ENCODE peak calls at places on chromosomes 7 and 10, in six cellular contexts. P is IMR-90, J is nephron progenitor cell, E is upper lobe of right lung, K is foreskin keratinocyte, R is HepG2. C is an unnamed sample.

GRCh38 chr7:151822541-151823181 is 54.3 kb downstream of the PRKAG2 start:
- DNase-seq in E (no peak), R (no peak), J (no peak), P (no peak), K (no peak), C (no peak)

GRCh38 chr10:97861351-97861750 is 11.7 kb downstream of the GOLGA7B start:
- DNase-seq in J (no peak), K (peak), P (peak), R (no peak), E (no peak), C (peak)

GRCh38 chr10:117218654-117219053 is 21.4 kb downstream of the KCNK18 start:
- DNase-seq in E (peak), R (no peak), P (no peak), J (no peak), K (no peak), C (no peak)

GRCh38 chr10:12873172-12873571 is 128.3 kb downstream of the CCDC3 start:
- DNase-seq in K (no peak), J (no peak), E (no peak), P (no peak), R (no peak), C (no peak)

GRCh38 chr7:41313171-41313570 is 389.7 kb downstream of the INHBA start:
- DNase-seq in K (no peak), P (peak), E (no peak), R (no peak), J (no peak), C (peak)

GRCh38 chr7:70711441-70711840 is 420.5 kb upstream of the GALNT17 start:
- DNase-seq in P (no peak), E (no peak), R (no peak), J (no peak), K (no peak), C (no peak)

GRCh38 chr7:33061282-33061928 is 1.2 kb downstream of the NT5C3A start:
- DNase-seq in E (no peak), J (no peak), K (no peak), R (no peak), P (no peak), C (peak)

GRCh38 chr10:75465110-75465509 is 33.7 kb downstream of the LRMDA start:
- DNase-seq in R (no peak), E (no peak), K (peak), J (no peak), P (no peak), C (peak)

GRCh38 chr10:43362191-43362839 is 9.1 kb upstream of the FXYD4 start:
- DNase-seq in K (peak), P (peak), J (peak), E (peak), R (no peak), C (peak)

GRCh38 chr7:149832332-149833041 is 5.7 kb upstream of the ZNF862 start:
- DNase-seq in K (no peak), J (no peak), P (no peak), E (peak), R (no peak), C (no peak)

GRCh38 chr7:30813466-30813865 is 42.2 kb downstream of the MINDY4 start:
- DNase-seq in K (no peak), R (no peak), P (no peak), E (no peak), J (no peak), C (no peak)

GRCh38 chr10:124693801-124694416 is 50.3 kb downstream of the FAM53B start:
- DNase-seq in R (no peak), P (no peak), E (no peak), J (no peak), K (no peak), C (no peak)

GRCh38 chr7:1284743-1285458 is 52.2 kb downstream of the UNCX start:
- DNase-seq in E (no peak), P (no peak), J (no peak), R (no peak), K (no peak), C (no peak)

GRCh38 chr10:17001961-17002749 is 127.5 kb downstream of the CUBN start:
- DNase-seq in K (no peak), E (no peak), R (no peak), J (no peak), P (peak), C (no peak)

GRCh38 chr7:152615052-152615741 is 60.7 kb downstream of the XRCC2 start:
- DNase-seq in J (no peak), E (no peak), K (peak), P (no peak), R (peak), C (no peak)

GRCh38 chr10:59362184-59362966 is at the start of gene FAM13C:
- DNase-seq in K (peak), P (peak), R (peak), J (peak), E (peak), C (peak)

GRCh38 chr10:92290076-92290836 is 622 bp downstream of the CPEB3 start:
- DNase-seq in K (peak), P (peak), R (peak), E (peak), J (no peak), C (peak)

GRCh38 chr7:17304926-17305325 is 6.5 kb downstream of the AHR start:
- DNase-seq in J (no peak), E (no peak), R (no peak), P (peak), K (peak), C (peak)

GRCh38 chr10:33252794-33253203 is 81.7 kb downstream of the NRP1 start:
- DNase-seq in R (peak), K (peak), J (no peak), P (peak), E (no peak), C (peak)

DNA sequence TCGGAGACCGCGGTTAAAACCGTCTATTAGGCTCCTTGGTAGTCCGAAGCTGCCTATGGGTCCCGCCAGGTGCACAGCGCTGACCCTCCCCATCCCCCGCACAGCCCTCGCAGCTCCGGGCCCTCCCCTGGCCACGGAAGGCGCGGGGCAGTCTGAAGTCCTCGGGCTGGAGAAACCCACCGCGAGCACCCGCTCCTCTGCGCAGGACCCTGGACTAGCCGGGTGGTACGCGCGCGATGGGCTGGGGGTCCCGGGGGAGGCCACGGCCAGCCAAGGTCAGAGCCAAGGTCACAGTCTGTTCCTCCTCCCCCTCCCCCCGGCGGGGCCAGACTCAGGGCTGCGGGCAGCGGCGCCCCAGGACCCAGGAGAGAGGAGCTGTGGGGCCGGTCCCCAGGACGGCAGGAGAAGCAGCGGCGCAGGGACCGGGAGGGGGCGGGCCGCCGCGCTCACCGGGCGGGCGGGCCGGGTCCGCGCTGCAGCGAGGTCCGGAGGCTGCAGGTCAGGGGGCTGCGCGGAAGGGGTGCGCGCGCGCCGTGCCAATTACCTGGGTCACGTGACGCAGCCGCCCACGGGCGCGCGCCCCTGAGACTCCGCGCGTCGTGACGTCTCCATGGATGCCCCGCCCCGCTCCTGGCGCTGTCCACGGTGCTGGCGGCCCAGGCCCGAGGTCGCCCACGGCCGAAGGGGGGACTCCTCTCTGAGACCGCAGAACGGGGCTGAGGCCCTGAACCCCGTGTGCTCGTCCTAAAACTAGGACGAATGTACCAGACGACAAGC is at the start of gene OGDHL:
- DNase-seq in J (peak), R (peak), E (peak), K (no peak), P (peak), C (peak)
- TF ChIP-seq CTCF in J (no peak), R (no peak), E (no peak), K (peak), P (no peak), C (no peak)

GRCh38 chr7:104241581-104241980 is 33.8 kb upstream of the ORC5 start:
- DNase-seq in P (no peak), J (no peak), E (no peak), K (no peak), R (no peak), C (no peak)
- TF ChIP-seq CTCF in P (no peak), J (no peak), E (no peak), K (no peak), R (no peak), C (no peak)

DNA sequence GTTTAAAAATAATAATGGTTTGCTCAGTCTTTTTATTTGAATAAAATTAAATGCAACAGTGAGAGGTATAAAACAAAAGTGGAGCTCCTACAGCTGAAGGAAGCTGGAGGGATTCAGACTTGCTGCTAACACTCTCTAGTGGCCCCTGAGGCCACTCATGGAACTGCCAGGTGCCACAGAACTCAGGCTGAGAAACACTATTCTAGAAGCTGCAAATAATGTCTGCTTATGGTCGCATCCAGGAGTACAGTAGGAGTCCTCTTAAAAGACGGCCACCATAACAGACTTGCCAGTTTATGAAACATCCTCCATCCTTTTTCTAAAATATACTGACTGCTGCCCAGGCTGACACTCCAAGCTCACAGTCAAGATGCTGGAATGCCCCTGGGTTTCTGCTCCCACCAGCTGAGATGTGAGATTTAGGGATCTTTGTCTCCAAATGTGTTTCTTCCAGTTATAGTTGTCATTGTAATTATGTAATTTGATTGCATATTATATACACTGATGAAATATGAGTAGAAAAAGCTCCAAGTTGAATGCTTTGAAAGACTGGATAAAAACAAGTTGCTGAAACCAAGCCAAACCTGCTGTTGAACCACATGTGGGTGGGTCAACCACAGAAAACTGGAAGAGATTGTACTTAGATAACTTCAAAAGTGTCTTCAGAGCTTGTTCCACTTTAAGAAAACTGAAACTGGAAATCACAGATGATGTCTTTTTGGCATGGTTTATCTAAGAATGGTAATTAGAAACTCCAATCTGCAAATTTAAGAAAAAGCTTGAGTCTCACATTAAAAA is 213.7 kb upstream of the AOAH start:
- DNase-seq in K (no peak), E (no peak), J (no peak), R (no peak), P (no peak), C (no peak)
- TF ChIP-seq CTCF in K (no peak), E (no peak), J (no peak), R (no peak), P (no peak), C (peak)

GRCh38 chr10:1665262-1665661 is 72.1 kb downstream of the ADARB2 start:
- DNase-seq in K (no peak), E (no peak), P (no peak), R (no peak), J (no peak), C (no peak)
- TF ChIP-seq CTCF in K (no peak), E (no peak), P (no peak), R (no peak), J (no peak), C (no peak)

DNA sequence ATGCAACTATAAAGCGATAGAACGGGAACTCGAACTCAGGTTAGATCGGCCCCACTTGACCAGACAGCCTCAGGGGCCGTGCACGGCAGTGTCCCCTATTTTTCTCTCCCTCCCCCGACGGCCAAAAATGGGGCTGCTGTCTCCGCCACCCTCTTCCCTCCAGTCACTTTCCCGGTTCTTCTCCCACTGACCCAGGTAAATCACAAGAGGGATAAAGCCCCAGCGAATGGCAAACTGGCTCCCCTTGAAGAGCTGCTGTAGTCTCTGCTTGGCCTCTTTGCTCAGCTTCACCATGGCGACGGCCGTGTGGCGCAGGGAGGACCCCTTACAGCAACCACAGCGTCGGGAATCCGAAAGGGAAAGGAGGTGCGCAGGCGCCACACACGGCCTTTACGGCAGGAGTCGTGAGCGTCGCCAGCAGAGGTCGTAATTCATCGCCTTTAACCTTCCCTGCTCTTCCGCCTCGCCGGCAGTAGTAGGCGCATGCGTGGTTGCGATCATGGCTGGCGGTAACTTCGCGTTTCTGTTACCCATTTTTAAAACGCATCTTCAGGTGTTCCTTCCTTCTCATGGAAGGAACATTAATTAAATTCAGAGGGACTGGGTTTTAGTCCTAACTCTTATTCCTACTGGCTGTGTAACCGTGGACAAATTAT is at the start of gene TOMM7:
- DNase-seq in J (peak), R (peak), E (peak), P (peak), K (peak), C (peak)
- TF ChIP-seq CTCF in J (no peak), R (peak), E (peak), P (peak), K (peak), C (peak)

GRCh38 chr7:25386311-25386744 is 158.0 kb upstream of the NPVF start:
- DNase-seq in K (no peak), J (no peak), R (no peak), E (no peak), P (no peak), C (no peak)

GRCh38 chr7:25392571-25393338 is 164.5 kb upstream of the NPVF start:
- DNase-seq in P (no peak), J (no peak), E (no peak), R (no peak), K (no peak), C (no peak)

GRCh38 chr7:25388681-25389080 is 160.4 kb upstream of the NPVF start:
- DNase-seq in P (no peak), R (no peak), J (no peak), E (no peak), K (no peak), C (no peak)

GRCh38 chr7:25391295-25391861 is 163.1 kb upstream of the NPVF start:
- DNase-seq in E (no peak), R (peak), J (no peak), K (no peak), P (peak), C (peak)

GRCh38 chr7:25389489-25390106 is 161.3 kb upstream of the NPVF start:
- DNase-seq in J (no peak), P (peak), E (no peak), R (peak), K (peak), C (peak)
- TF ChIP-seq CTCF in J (peak), P (peak), E (peak), R (no peak), K (peak), C (peak)

GRCh38 chr7:105396566-105396965 is 7.8 kb upstream of the SRPK2 start:
- DNase-seq in J (no peak), E (no peak), K (no peak), R (no peak), P (no peak), C (no peak)

GRCh38 chr7:105403128-105403527 is 14.4 kb upstream of the SRPK2 start:
- DNase-seq in K (no peak), R (no peak), E (no peak), P (no peak), J (no peak), C (no peak)

GRCh38 chr7:105402221-105403095 is 13.7 kb upstream of the SRPK2 start:
- DNase-seq in E (no peak), P (peak), K (no peak), J (no peak), R (no peak), C (no peak)

DNA sequence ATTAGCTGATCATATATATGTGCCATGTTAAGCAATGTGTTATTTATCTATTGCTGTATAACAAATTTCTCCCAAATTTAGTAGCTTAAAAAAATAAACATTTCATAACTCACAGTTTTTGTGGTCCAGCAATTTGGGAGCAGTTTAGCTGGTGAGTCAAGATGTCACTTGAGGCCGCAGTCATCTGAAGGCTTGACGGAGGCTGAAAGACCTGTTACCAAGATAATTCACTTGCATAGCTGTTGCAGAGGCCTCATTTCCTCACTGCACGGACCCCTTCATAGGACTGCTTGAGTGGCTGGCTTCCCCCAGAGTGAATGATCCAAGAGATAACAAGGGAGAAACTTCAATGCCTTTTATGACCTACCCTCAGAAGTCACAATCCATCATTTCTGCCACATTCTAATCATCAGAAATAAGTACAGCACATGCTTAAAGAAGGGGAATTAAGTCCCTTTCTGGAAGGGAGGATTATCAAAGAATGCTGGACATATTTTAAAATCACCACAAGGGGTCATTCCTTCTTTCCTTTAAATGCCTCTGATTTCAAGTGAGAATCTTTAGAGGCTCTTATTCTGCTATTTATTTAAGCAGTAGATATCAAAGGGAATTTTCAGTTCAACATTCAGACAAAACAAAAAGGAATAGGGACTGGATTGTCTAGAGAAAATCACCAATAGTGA is 10.5 kb upstream of the SRPK2 start:
- DNase-seq in E (no peak), K (no peak), P (peak), R (peak), J (no peak), C (peak)
- TF ChIP-seq CTCF in E (peak), K (peak), P (peak), R (peak), J (peak), C (peak)

GRCh38 chr7:134553976-134554375 is 5.1 kb downstream of the AKR1B15 start:
- DNase-seq in E (no peak), P (peak), R (peak), J (peak), K (no peak), C (peak)
- TF ChIP-seq CTCF in E (no peak), P (no peak), R (peak), J (no peak), K (peak), C (peak)

GRCh38 chr10:25231751-25232150 is 57.0 kb downstream of the GPR158 start:
- DNase-seq in R (no peak), P (no peak), E (no peak), J (no peak), K (no peak), C (no peak)

GRCh38 chr10:25222085-25222660 is 47.4 kb downstream of the GPR158 start:
- DNase-seq in P (no peak), K (no peak), E (no peak), J (no peak), R (no peak), C (no peak)

GRCh38 chr10:25232229-25232628 is 57.4 kb downstream of the GPR158 start:
- DNase-seq in E (no peak), J (no peak), P (no peak), R (no peak), K (no peak), C (no peak)

DNA sequence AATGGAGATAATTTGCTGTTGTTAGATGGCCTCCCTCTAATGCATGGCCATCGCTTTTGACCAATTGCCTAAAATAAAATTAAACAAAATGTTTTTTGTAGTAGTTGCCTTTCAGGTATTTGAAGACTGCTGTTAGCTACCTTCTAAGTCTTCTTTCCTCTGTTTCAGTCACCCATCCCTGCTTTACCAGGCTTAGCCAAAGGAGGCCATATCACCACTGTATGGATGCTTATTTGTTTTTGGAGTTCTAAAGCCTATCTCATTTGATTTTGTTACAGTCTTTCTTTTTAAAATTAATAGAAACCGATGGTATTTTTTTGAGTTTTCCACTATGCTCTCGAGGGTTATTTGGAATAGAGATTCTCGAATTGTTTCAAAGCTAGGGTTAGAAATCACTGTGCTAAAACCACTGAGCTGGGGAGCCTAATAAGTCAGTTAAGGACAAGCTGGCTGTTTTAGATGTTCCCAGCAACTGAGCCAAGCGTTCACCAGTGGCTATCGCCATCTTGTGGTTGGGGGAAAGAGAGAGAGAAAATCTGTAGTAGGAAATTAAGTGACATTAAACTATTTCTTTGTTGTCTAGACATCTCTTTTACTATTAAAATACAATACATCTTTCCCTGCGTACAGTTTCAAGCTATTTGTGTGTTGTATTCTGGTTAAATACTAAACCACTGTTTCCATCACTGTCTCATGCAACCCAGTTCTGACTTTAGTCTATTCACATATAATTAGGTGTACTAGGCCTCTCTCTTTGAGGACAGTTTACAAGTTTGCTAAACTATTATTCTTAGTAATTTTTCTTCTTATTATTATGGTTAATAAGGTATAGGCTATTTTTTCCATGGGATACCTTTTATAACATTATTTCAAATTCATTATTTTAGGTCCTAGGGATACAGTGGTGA is 52.2 kb downstream of the GPR158 start:
- DNase-seq in R (peak), K (peak), J (peak), E (no peak), P (peak), C (peak)
- TF ChIP-seq CTCF in R (peak), K (peak), J (peak), E (peak), P (peak), C (peak)

C was measured in epithelial cell of esophagus.